ENCODE peak calls at places on chromosomes 11 and 22, in ten cellular contexts. Q is ELR; A is WERI-Rb-1; K is anterior cingulate cortex; O is MV-4-11; D is GM20000; R is NCI-H1105; J is stimulated activated CD8-positive, alpha-beta memory T cell treated with anti-CD3 and anti-CD28 coated beads, Interleukin-12 subunit alpha, Interleukin-12 subunit beta, amount 100 ng/mL, for 4 hours; M is HEK293T; C is endothelial cell. S is an unnamed sample.
A peak's percentile ranks its signal among the peaks of the same experiment; 100 is the strongest.

GRCh38 chr11:110196241-110196754 is 100.1 kb downstream of the RDX start:
- DNase-seq in M (no peak), R (no peak), J (no peak), Q (peak; percentile 93), A (no peak), O (no peak), D (no peak), C (no peak), K (no peak), S (no peak)

GRCh38 chr11:44308923-44309482 is 936 bp downstream of the ALX4 start:
- DNase-seq in M (peak; percentile 45), A (no peak), C (no peak), J (no peak), Q (peak; percentile 31), O (no peak), R (no peak), D (peak; percentile 41), K (no peak), S (no peak)

GRCh38 chr11:10355257-10355661 is 50.4 kb downstream of the ADM start:
- DNase-seq in R (no peak), C (no peak), K (no peak), Q (peak; percentile 53), D (no peak), M (no peak), A (no peak), O (peak; percentile 79), J (no peak), S (no peak)

GRCh38 chr22:46108564-46109473 is 41.5 kb upstream of the PPARA start:
- DNase-seq in K (no peak), J (no peak), M (peak; percentile 39), A (peak; percentile 42), Q (peak; percentile 70), D (no peak), C (no peak), O (no peak), R (no peak), S (no peak)

GRCh38 chr22:50403701-50404101 is 60.6 kb downstream of the PPP6R2 start:
- DNase-seq in K (peak; percentile 44), C (no peak), M (no peak), Q (no peak), R (peak; percentile 63), J (no peak), O (no peak), A (no peak), D (no peak), S (no peak)

GRCh38 chr11:34176980-34177319 is 71.5 kb downstream of the NAT10 start:
- DNase-seq in C (no peak), Q (no peak), R (peak; percentile 10), O (no peak), M (no peak), D (no peak), K (no peak), J (no peak), A (no peak), S (no peak)

GRCh38 chr11:10893713-10894112 is 35.9 kb upstream of the ZBED5 start:
- DNase-seq in M (no peak), R (no peak), K (no peak), Q (peak; percentile 24), A (no peak), J (no peak), D (no peak), C (no peak), O (no peak), S (no peak)

GRCh38 chr11:75513250-75513649 is 12.5 kb downstream of the GDPD5 start:
- DNase-seq in O (no peak), D (no peak), M (no peak), A (no peak), K (no peak), C (no peak), R (no peak), J (no peak), Q (no peak), S (no peak)

GRCh38 chr11:5596611-5597201 is at the start of gene TRIM6:
- DNase-seq in D (peak; percentile 49), R (no peak), A (no peak), C (peak; percentile 47), K (no peak), Q (peak; percentile 73), O (peak; percentile 34), J (no peak), M (peak; percentile 39), S (peak; percentile 18)

S was measured in neuronal stem cell.